ENCODE peak calls at places on chromosomes 16 and 17, in four cellular contexts. Q is ovary, U is neural progenitor cell, L is stomach. H is an unnamed sample. For H3K4me1 and H3K9me3, the result is how much of the 10 kb centered on the place peaks cover.

GRCh38 chr17:49926886-49927285 is 42.1 kb upstream of the DLX4 start:
- DNase-seq in Q (no peak), U (no peak), L (no peak), H (peak)

GRCh38 chr17:62671553-62671952 is 44.1 kb downstream of the MRC2 start:
- DNase-seq in Q (peak), U (no peak), L (peak), H (no peak)

GRCh38 chr16:56262879-56263245 is 71.6 kb downstream of the GNAO1 start:
- DNase-seq in Q (no peak), U (no peak), L (no peak), H (no peak)

GRCh38 chr16:67396159-67396774 is 3.0 kb upstream of the TPPP3 start:
- DNase-seq in Q (peak), U (peak), L (peak), H (peak)

GRCh38 chr16:85432606-85433005 is 180.5 kb upstream of the GSE1 start:
- DNase-seq in Q (no peak), U (no peak), L (no peak), H (no peak)

GRCh38 chr16:11621539-11621919 is 34.8 kb upstream of the LITAF start:
- DNase-seq in Q (no peak), U (no peak), L (no peak), H (no peak)

GRCh38 chr17:7842950-7843535 is 9.0 kb downstream of the KDM6B start:
- DNase-seq in Q (peak), U (peak), L (peak), H (peak)

GRCh38 chr17:557371-557770 is 157.3 kb downstream of the VPS53 start:
- DNase-seq in Q (no peak), U (no peak), L (no peak), H (no peak)

GRCh38 chr17:17783825-17784598 is 52.8 kb downstream of the SREBF1 start:
- DNase-seq in Q (peak), U (peak), L (peak), H (peak)

GRCh38 chr16:56281256-56281805 is 90.0 kb downstream of the GNAO1 start:
- DNase-seq in Q (no peak), U (peak), L (no peak), H (no peak)

GRCh38 chr17:4362141-4362540 is 4.3 kb downstream of the UBE2G1 start:
- DNase-seq in Q (no peak), U (no peak), L (no peak), H (no peak)

GRCh38 chr16:88624977-88625576 is 13.3 kb upstream of the IL17C start:
- DNase-seq in Q (no peak), U (no peak), L (no peak), H (no peak)

GRCh38 chr17:49515196-49515770 is 20.2 kb downstream of the NGFR start:
- DNase-seq in Q (peak), U (peak), L (peak), H (peak)

GRCh38 chr16:25264599-25264998 is 7.0 kb upstream of the ZKSCAN2 start:
- DNase-seq in Q (no peak), U (peak), L (no peak), H (no peak)

GRCh38 chr16:50152386-50152806 is 710 bp upstream of the TENT4B start:
- DNase-seq in Q (no peak), U (no peak), L (peak), H (no peak)

GRCh38 chr17:71441098-71441497 is 679.7 kb upstream of the SOX9 start:
- DNase-seq in Q (no peak), U (no peak), L (no peak), H (no peak)

GRCh38 chr17:70365098-70365583 is 195.8 kb downstream of the KCNJ2 start:
- DNase-seq in Q (no peak), U (no peak), L (no peak), H (no peak)

GRCh38 chr17:63537001-63537400 is 13.3 kb upstream of the DCAF7 start:
- DNase-seq in Q (no peak), U (no peak), L (no peak), H (no peak)

GRCh38 chr16:22322021-22322471 is 24.8 kb downstream of the POLR3E start:
- DNase-seq in Q (no peak), U (no peak), L (no peak), H (no peak)

GRCh38 chr16:67470314-67470713 is 10.6 kb downstream of the ATP6V0D1 start:
- DNase-seq in Q (no peak), U (no peak), L (peak), H (peak)

GRCh38 chr16:65268331-65268730 is 146.5 kb upstream of the CDH11 start:
- DNase-seq in Q (no peak), U (no peak), L (no peak), H (no peak)

GRCh38 chr17:40883960-40884359 is 1.1 kb downstream of the KRT20 start:
- DNase-seq in Q (no peak), U (no peak), L (no peak), H (no peak)

GRCh38 chr17:68399638-68400403 is 57.5 kb downstream of the WIPI1 start:
- DNase-seq in Q (peak), U (no peak), L (no peak), H (no peak)

DNA sequence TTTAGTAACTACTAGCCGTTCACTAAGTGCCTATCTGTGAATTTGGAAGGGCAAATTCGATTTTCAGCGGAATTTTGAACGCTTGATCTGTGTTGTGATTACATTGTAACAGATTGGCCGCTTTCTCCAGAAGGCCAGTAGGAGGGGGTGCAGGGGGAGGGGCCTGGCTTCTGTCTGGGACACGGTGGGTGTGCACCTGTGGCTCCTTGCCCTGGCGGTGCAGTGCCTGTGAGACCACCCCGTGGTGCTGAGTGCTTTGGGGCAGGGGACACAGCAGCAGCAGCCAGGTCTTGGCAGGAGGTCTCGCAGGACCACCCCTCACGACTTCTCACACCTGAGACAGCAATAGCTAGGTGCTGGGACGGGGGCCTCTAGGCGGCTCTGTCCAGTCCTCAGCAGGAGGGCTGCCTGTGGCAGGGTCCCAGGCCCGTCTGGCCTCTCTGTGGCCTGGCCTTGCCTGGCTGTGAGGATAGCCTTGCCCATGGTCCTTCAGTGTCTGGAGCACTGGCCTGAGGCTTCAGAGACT is 1.8 kb downstream of the UBE2I start:
- DNase-seq in Q (no peak), U (peak), L (no peak), H (no peak)
- H3K4me1 ChIP-seq in Q (under half), U (under half), L (half or more), H (under half)

GRCh38 chr17:27082775-27083154 is 211.1 kb upstream of the WSB1 start:
- DNase-seq in Q (no peak), U (no peak), L (no peak), H (no peak)

GRCh38 chr17:27083408-27084185 is 210.3 kb upstream of the WSB1 start:
- DNase-seq in Q (no peak), U (no peak), L (no peak), H (no peak)

GRCh38 chr17:27079660-27080059 is 214.3 kb upstream of the WSB1 start:
- DNase-seq in Q (no peak), U (no peak), L (no peak), H (no peak)

GRCh38 chr17:27082023-27082774 is 211.7 kb upstream of the WSB1 start:
- DNase-seq in Q (no peak), U (no peak), L (no peak), H (no peak)

GRCh38 chr17:27081002-27081638 is 212.8 kb upstream of the WSB1 start:
- DNase-seq in Q (no peak), U (no peak), L (no peak), H (no peak)
- H3K9me3 ChIP-seq in Q (under half), U (under half), L (under half), H (under half)

GRCh38 chr16:71287903-71288302 is 1.3 kb downstream of the CMTR2 start:
- DNase-seq in Q (no peak), U (peak), L (no peak), H (no peak)

GRCh38 chr16:71289732-71290062 is 495 bp upstream of the CMTR2 start:
- DNase-seq in Q (no peak), U (no peak), L (no peak), H (no peak)

GRCh38 chr16:71288890-71289731 is at the start of gene CMTR2:
- DNase-seq in Q (peak), U (peak), L (peak), H (peak)

GRCh38 chr16:71287454-71287853 is 1.7 kb downstream of the CMTR2 start:
- DNase-seq in Q (no peak), U (no peak), L (no peak), H (no peak)

GRCh38 chr16:71288570-71288889 is 672 bp downstream of the CMTR2 start:
- DNase-seq in Q (no peak), U (no peak), L (no peak), H (no peak)
- H3K27ac ChIP-seq in Q (peak), U (peak), L (peak), H (peak)

DNA sequence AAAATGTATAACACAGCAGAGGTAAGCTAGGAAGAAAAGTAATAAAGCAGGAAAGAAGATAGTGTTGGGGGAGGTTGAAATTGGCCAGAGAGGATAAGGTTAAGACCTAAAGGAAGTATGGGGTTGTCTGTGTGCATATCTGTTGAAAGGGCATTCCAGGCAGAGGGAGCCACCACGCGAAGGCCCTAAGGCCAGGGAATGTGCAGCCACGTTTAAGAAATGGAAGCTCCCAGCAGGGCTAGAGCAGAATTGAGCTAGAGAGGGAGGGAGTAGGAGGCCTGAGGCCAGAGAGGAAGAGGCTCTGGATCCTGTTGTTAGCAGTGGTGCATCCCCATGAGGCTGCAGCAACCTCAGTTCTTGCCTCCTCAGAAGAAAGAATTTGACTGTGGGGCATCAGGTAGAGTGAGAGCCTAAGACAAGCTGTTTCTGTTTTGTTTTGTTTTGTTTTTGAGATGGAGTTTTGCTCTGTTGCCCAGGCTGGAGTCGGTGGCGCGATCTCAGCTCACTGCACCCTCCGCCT is 59.0 kb upstream of the CACNG5 start:
- DNase-seq in Q (no peak), U (no peak), L (no peak), H (no peak)
- H3K4me1 ChIP-seq in Q (under half), U (under half), L (under half), H (under half)

DNA sequence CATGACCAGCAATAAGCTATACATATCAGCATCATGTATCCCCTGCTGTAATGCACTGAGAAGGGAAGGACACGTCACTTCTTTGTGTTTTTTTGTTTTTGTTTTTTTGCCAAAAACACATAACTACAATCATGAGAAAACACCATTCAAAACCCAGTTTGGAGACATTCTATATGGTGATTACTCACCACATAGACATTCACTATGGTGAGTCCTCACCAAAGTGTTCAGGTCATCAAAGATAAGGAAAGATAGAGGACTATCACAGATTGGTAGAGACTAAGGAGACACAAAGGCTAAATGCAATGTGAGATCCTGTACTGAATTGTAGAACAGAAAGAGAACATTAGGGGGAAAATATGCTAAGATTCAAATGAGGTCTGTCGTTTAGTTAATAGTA is 46.7 kb downstream of the PIK3R5 start:
- DNase-seq in Q (no peak), U (no peak), L (no peak), H (no peak)
- H3K9me3 ChIP-seq in Q (under half), U (under half), L (under half), H (under half)

DNA sequence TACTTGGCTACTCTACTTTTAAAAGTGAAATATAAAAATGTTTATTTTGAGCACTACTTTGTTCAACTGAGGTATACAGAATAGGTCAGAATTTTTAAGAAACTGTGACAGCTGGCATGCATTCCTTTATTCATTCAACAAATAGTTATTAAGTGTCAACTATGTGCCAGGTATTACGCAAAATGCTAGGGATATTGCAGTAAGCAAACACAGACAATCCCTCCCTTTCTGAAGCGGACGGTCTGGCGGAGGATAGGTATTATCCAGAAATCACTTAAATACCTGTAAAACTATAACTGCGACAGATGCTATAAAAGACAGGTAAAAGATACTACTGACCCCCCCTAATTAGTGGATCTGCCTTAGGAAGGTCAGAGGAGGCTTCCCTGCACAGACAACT is 26.1 kb downstream of the METTL16 start:
- DNase-seq in Q (no peak), U (no peak), L (no peak), H (no peak)
- H3K27ac ChIP-seq in Q (no peak), U (no peak), L (no peak), H (peak)

GRCh38 chr17:77426676-77427386 is 286.1 kb downstream of the SEC14L1 start:
- DNase-seq in Q (no peak), U (no peak), L (no peak), H (no peak)
- H3K4me1 ChIP-seq in Q (under half), U (under half), L (half or more), H (half or more)

GRCh38 chr16:15979801-15980200 is 30.4 kb downstream of the ABCC1 start:
- DNase-seq in Q (no peak), U (no peak), L (no peak), H (no peak)
- H3K9me3 ChIP-seq in Q (under half), U (under half), L (under half), H (under half)

GRCh38 chr16:13913374-13914292 is 6.3 kb upstream of the ERCC4 start:
- DNase-seq in Q (no peak), U (no peak), L (no peak), H (no peak)
- H3K27ac ChIP-seq in Q (no peak), U (no peak), L (no peak), H (peak)

DNA sequence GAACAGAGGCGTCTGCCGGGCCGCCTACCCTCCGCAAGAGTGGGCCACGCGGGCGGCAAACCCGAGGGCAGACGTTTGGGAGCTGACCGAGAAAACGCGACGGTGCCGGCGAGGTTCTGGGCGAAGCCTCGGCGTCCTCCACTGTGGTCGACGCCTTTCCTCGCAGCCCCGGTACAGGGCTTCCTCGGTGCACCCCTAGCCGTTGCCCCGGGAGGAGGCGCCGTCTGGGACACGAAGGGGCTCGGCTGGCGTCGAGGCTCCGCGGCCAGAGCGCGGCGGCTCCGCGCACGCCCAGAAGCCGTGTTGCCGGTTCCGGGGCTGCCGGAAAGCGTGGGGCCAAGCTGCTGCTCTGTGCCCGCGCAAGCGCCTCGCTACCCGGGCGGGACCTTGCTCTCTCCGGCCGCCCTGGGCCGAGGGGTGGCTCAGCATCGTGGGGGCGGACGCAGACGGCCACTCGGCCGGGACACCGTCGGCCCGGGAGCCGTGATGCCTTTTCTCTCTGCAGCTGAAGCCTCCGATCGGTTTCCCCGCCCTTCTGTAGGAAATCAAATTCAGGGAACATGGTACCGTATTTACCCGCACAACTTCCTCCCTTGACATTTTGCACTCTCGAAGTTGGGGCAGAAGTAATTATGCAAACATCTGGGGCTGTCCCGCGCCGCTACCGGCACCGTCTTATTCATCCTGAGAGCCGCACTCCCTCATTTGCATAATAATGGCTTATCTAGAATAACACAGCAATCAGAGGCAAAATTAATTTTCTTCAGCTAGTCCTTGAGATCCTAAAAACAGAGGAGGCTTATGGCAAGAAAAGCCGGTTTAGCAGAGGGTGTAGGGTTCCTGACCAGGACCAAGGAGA is 7.3 kb upstream of the CBX8 start:
- DNase-seq in Q (no peak), U (peak), L (no peak), H (no peak)
- H3K4me1 ChIP-seq in Q (under half), U (under half), L (half or more), H (under half)

H was measured in heart right ventricle.